ENCODE peak calls at places on chromosomes 5 and 9, in ten cellular contexts. One of them, this sample, is unnamed.
A peak's percentile ranks its signal among the peaks of the same experiment; 100 is the strongest.

GRCh38 chr9:114204265-114204664 is 48.9 kb downstream of the COL27A1 start:
- DNase-seq in IMR-90: no peak
- DNase-seq in fibroblast of lung: no peak
- DNase-seq in colonic mucosa: no peak
- DNase-seq in neuronal stem cell: no peak
- DNase-seq in endothelial cell of umbilical vein: no peak
- DNase-seq in mesendoderm: no peak
- DNase-seq in mammary epithelial cell: no peak
- DNase-seq in PC-3: no peak
- DNase-seq in GM23248: no peak
- DNase-seq in this sample: no peak

GRCh38 chr9:124800306-124801259 is 23.6 kb downstream of the OLFML2A start:
- DNase-seq in fibroblast of lung: peak; percentile 61
- DNase-seq in PC-3: no peak
- DNase-seq in colonic mucosa: no peak
- DNase-seq in GM23248: peak; percentile 56
- DNase-seq in neuronal stem cell: no peak
- DNase-seq in mammary epithelial cell: no peak
- DNase-seq in endothelial cell of umbilical vein: peak; percentile 63
- DNase-seq in mesendoderm: no peak
- DNase-seq in IMR-90: peak; percentile 47
- DNase-seq in this sample: no peak

GRCh38 chr5:176597417-176598389 is 12.3 kb downstream of the GPRIN1 start:
- DNase-seq in fibroblast of lung: no peak
- DNase-seq in neuronal stem cell: no peak
- DNase-seq in GM23248: no peak
- DNase-seq in mesendoderm: peak; percentile 53
- DNase-seq in mammary epithelial cell: no peak
- DNase-seq in PC-3: no peak
- DNase-seq in IMR-90: no peak
- DNase-seq in colonic mucosa: no peak
- DNase-seq in endothelial cell of umbilical vein: no peak
- DNase-seq in this sample: no peak

GRCh38 chr9:20351715-20352114 is 270.6 kb downstream of the MLLT3 start:
- DNase-seq in neuronal stem cell: no peak
- DNase-seq in IMR-90: no peak
- DNase-seq in fibroblast of lung: no peak
- DNase-seq in PC-3: no peak
- DNase-seq in endothelial cell of umbilical vein: no peak
- DNase-seq in GM23248: no peak
- DNase-seq in mammary epithelial cell: no peak
- DNase-seq in mesendoderm: no peak
- DNase-seq in colonic mucosa: no peak
- DNase-seq in this sample: no peak

GRCh38 chr9:93258818-93259489 is 75.0 kb downstream of the WNK2 start:
- DNase-seq in GM23248: no peak
- DNase-seq in PC-3: no peak
- DNase-seq in mesendoderm: no peak
- DNase-seq in mammary epithelial cell: no peak
- DNase-seq in endothelial cell of umbilical vein: no peak
- DNase-seq in fibroblast of lung: no peak
- DNase-seq in colonic mucosa: peak; percentile 16
- DNase-seq in IMR-90: no peak
- DNase-seq in neuronal stem cell: no peak
- DNase-seq in this sample: no peak

GRCh38 chr5:63055421-63055820 is 476.8 kb downstream of the LRRC70 start:
- DNase-seq in fibroblast of lung: no peak
- DNase-seq in GM23248: no peak
- DNase-seq in mesendoderm: peak; percentile 64
- DNase-seq in PC-3: peak; percentile 65
- DNase-seq in neuronal stem cell: peak; percentile 21
- DNase-seq in mammary epithelial cell: no peak
- DNase-seq in endothelial cell of umbilical vein: no peak
- DNase-seq in IMR-90: no peak
- DNase-seq in colonic mucosa: no peak
- DNase-seq in this sample: no peak

GRCh38 chr5:5342784-5343183 is 79.7 kb upstream of the ICE1 start:
- DNase-seq in mammary epithelial cell: peak; percentile 12
- DNase-seq in endothelial cell of umbilical vein: no peak
- DNase-seq in mesendoderm: no peak
- DNase-seq in PC-3: peak; percentile 59
- DNase-seq in GM23248: peak; percentile 75
- DNase-seq in neuronal stem cell: no peak
- DNase-seq in colonic mucosa: no peak
- DNase-seq in IMR-90: peak; percentile 13
- DNase-seq in fibroblast of lung: peak; percentile 36
- DNase-seq in this sample: no peak

GRCh38 chr5:171336486-171337206 is 27.6 kb downstream of the TLX3 start:
- DNase-seq in GM23248: peak; percentile 84
- DNase-seq in mammary epithelial cell: peak; percentile 54
- DNase-seq in mesendoderm: peak; percentile 59
- DNase-seq in IMR-90: peak; percentile 64
- DNase-seq in PC-3: peak; percentile 74
- DNase-seq in fibroblast of lung: peak; percentile 73
- DNase-seq in endothelial cell of umbilical vein: peak; percentile 73
- DNase-seq in neuronal stem cell: no peak
- DNase-seq in colonic mucosa: no peak
- DNase-seq in this sample: peak; percentile 88

GRCh38 chr9:108049026-108049591 is 559.5 kb upstream of the KLF4 start:
- DNase-seq in fibroblast of lung: peak; percentile 97
- DNase-seq in IMR-90: peak; percentile 97
- DNase-seq in mesendoderm: peak; percentile 56
- DNase-seq in endothelial cell of umbilical vein: peak; percentile 73
- DNase-seq in PC-3: peak; percentile 94
- DNase-seq in neuronal stem cell: no peak
- DNase-seq in GM23248: peak; percentile 94
- DNase-seq in colonic mucosa: peak; percentile 38
- DNase-seq in mammary epithelial cell: peak; percentile 99
- DNase-seq in this sample: peak; percentile 92

GRCh38 chr5:149060325-149060724 is 2.5 kb downstream of the SH3TC2 start:
- DNase-seq in mammary epithelial cell: peak; percentile 75
- DNase-seq in IMR-90: peak; percentile 79
- DNase-seq in mesendoderm: no peak
- DNase-seq in endothelial cell of umbilical vein: peak; percentile 71
- DNase-seq in fibroblast of lung: no peak
- DNase-seq in PC-3: peak; percentile 96
- DNase-seq in GM23248: peak; percentile 54
- DNase-seq in neuronal stem cell: no peak
- DNase-seq in colonic mucosa: peak; percentile 63
- DNase-seq in this sample: peak; percentile 41

GRCh38 chr9:93209576-93210323 is 25.8 kb downstream of the WNK2 start:
- DNase-seq in mesendoderm: no peak
- DNase-seq in IMR-90: no peak
- DNase-seq in PC-3: no peak
- DNase-seq in endothelial cell of umbilical vein: no peak
- DNase-seq in neuronal stem cell: no peak
- DNase-seq in mammary epithelial cell: no peak
- DNase-seq in colonic mucosa: no peak
- DNase-seq in fibroblast of lung: no peak
- DNase-seq in GM23248: no peak
- DNase-seq in this sample: no peak

GRCh38 chr5:74034738-74035137 is 408.7 kb downstream of the ARHGEF28 start:
- DNase-seq in PC-3: peak; percentile 71
- DNase-seq in GM23248: peak; percentile 97
- DNase-seq in colonic mucosa: no peak
- DNase-seq in neuronal stem cell: no peak
- DNase-seq in mesendoderm: no peak
- DNase-seq in IMR-90: peak; percentile 88
- DNase-seq in mammary epithelial cell: peak; percentile 95
- DNase-seq in endothelial cell of umbilical vein: no peak
- DNase-seq in fibroblast of lung: peak; percentile 32
- DNase-seq in this sample: peak; percentile 69

GRCh38 chr9:137670391-137671195 is 51.8 kb downstream of the EHMT1 start:
- DNase-seq in fibroblast of lung: no peak
- DNase-seq in IMR-90: no peak
- DNase-seq in PC-3: no peak
- DNase-seq in endothelial cell of umbilical vein: no peak
- DNase-seq in mesendoderm: peak; percentile 60
- DNase-seq in neuronal stem cell: peak; percentile 56
- DNase-seq in mammary epithelial cell: peak; percentile 29
- DNase-seq in GM23248: peak; percentile 60
- DNase-seq in colonic mucosa: peak; percentile 57
- DNase-seq in this sample: no peak

GRCh38 chr9:123828449-123828848 is 101.5 kb downstream of the DENND1A start:
- DNase-seq in IMR-90: no peak
- DNase-seq in mammary epithelial cell: no peak
- DNase-seq in PC-3: no peak
- DNase-seq in colonic mucosa: no peak
- DNase-seq in mesendoderm: no peak
- DNase-seq in GM23248: peak; percentile 6
- DNase-seq in endothelial cell of umbilical vein: no peak
- DNase-seq in fibroblast of lung: peak; percentile 16
- DNase-seq in neuronal stem cell: no peak
- DNase-seq in this sample: no peak

GRCh38 chr5:32501623-32502022 is 57.1 kb upstream of the ZFR start:
- DNase-seq in mammary epithelial cell: no peak
- DNase-seq in endothelial cell of umbilical vein: no peak
- DNase-seq in PC-3: no peak
- DNase-seq in neuronal stem cell: no peak
- DNase-seq in colonic mucosa: no peak
- DNase-seq in fibroblast of lung: no peak
- DNase-seq in GM23248: no peak
- DNase-seq in mesendoderm: peak; percentile 19
- DNase-seq in IMR-90: no peak
- DNase-seq in this sample: no peak

DNA sequence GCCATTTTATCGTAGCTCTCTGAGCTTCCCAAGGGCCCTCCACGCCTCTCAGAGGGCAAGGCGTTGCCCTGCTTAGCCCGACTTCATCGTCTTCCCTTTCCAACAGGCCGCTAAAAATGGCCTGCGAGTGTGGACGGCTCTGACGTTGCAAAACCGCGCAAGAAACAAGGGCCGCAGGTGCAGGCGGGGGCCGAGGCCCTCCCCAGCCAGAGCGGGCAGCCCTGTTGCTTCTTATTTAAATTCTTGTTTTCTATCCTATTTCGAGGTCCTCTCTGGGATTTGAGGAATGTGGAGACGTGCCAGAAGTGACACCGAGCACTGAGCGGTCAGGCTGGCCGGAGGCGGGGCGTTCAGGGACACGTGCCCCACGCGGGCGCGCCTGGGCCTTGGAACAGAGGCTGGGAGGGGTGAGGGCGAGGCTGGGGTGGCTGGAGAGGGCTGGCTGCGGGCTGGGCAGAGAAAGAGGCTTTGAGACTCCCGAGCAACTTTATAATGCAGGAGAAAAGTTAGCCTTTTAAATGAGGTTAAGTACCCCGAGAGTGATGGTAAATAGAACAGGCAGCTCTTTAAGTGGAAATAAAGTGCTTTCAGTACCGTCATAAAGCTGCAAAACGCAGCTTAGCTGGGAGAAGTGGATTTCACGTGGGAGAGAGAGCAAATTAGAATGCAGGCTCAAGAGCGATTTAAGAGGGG is 243.6 kb downstream of the AUH start:
- DNase-seq in fibroblast of lung: peak; percentile 95
- DNase-seq in colonic mucosa: peak; percentile 89
- DNase-seq in PC-3: no peak
- DNase-seq in mammary epithelial cell: no peak
- DNase-seq in neuronal stem cell: peak; percentile 24
- DNase-seq in mesendoderm: peak; percentile 86
- DNase-seq in endothelial cell of umbilical vein: peak; percentile 32
- DNase-seq in GM23248: peak; percentile 62
- DNase-seq in IMR-90: peak; percentile 82
- DNase-seq in this sample: peak; percentile 80
- H3K9ac ChIP-seq in fibroblast of lung: peak overlapping the region; percentile 51
- H3K9ac ChIP-seq in colonic mucosa: peak overlapping the region; percentile 36
- H3K9ac ChIP-seq in PC-3: no peak overlapping the region
- H3K9ac ChIP-seq in mammary epithelial cell: no peak overlapping the region
- H3K9ac ChIP-seq in neuronal stem cell: no peak overlapping the region
- H3K9ac ChIP-seq in mesendoderm: peak overlapping the region; percentile 47
- H3K9ac ChIP-seq in endothelial cell of umbilical vein: no peak overlapping the region
- H3K9ac ChIP-seq in GM23248: peak overlapping the region; percentile 63
- H3K9ac ChIP-seq in IMR-90: peak overlapping the region; percentile 84
- H3K9ac ChIP-seq in this sample: peak overlapping the region; percentile 91

DNA sequence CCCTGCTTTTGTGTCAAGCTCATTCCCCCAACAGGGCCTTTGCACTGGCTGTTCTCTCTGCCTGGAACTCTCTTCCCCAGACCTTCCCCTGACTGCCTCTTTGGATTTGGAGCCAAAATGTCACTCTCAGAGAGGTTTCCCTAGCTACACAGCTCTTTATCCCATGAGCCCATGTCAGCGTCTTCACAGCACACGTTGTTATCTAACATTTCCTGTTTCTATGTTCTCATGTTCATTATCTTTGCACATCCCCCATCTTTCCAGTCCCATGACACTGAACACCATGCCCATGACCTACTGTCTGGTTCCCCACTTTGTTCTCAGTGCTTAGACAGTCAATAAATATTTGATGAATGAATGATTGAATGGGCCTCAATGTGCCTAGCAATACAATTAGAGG is 26.3 kb upstream of the ARSI start:
- DNase-seq in IMR-90: no peak
- DNase-seq in endothelial cell of umbilical vein: no peak
- DNase-seq in colonic mucosa: no peak
- DNase-seq in mesendoderm: no peak
- DNase-seq in PC-3: no peak
- DNase-seq in GM23248: no peak
- DNase-seq in neuronal stem cell: no peak
- DNase-seq in fibroblast of lung: no peak
- DNase-seq in mammary epithelial cell: no peak
- DNase-seq in this sample: no peak
- H3K9ac ChIP-seq in IMR-90: no peak overlapping the region
- H3K9ac ChIP-seq in endothelial cell of umbilical vein: no peak overlapping the region
- H3K9ac ChIP-seq in colonic mucosa: no peak overlapping the region
- H3K9ac ChIP-seq in mesendoderm: no peak overlapping the region
- H3K9ac ChIP-seq in PC-3: no peak overlapping the region
- H3K9ac ChIP-seq in GM23248: no peak overlapping the region
- H3K9ac ChIP-seq in neuronal stem cell: no peak overlapping the region
- H3K9ac ChIP-seq in fibroblast of lung: no peak overlapping the region
- H3K9ac ChIP-seq in mammary epithelial cell: no peak overlapping the region
- H3K9ac ChIP-seq in this sample: no peak overlapping the region

GRCh38 chr5:160134332-160134731 is 15.1 kb upstream of the PWWP2A start:
- DNase-seq in IMR-90: no peak
- DNase-seq in mesendoderm: no peak
- DNase-seq in fibroblast of lung: no peak
- DNase-seq in mammary epithelial cell: no peak
- DNase-seq in PC-3: no peak
- DNase-seq in neuronal stem cell: no peak
- DNase-seq in GM23248: no peak
- DNase-seq in endothelial cell of umbilical vein: no peak
- DNase-seq in colonic mucosa: no peak
- DNase-seq in this sample: no peak
- H3K9ac ChIP-seq in IMR-90: no peak overlapping the region
- H3K9ac ChIP-seq in mesendoderm: no peak overlapping the region
- H3K9ac ChIP-seq in fibroblast of lung: no peak overlapping the region
- H3K9ac ChIP-seq in mammary epithelial cell: no peak overlapping the region
- H3K9ac ChIP-seq in PC-3: no peak overlapping the region
- H3K9ac ChIP-seq in neuronal stem cell: no peak overlapping the region
- H3K9ac ChIP-seq in GM23248: no peak overlapping the region
- H3K9ac ChIP-seq in endothelial cell of umbilical vein: no peak overlapping the region
- H3K9ac ChIP-seq in colonic mucosa: no peak overlapping the region
- H3K9ac ChIP-seq in this sample: peak overlapping the region; percentile 63

DNA sequence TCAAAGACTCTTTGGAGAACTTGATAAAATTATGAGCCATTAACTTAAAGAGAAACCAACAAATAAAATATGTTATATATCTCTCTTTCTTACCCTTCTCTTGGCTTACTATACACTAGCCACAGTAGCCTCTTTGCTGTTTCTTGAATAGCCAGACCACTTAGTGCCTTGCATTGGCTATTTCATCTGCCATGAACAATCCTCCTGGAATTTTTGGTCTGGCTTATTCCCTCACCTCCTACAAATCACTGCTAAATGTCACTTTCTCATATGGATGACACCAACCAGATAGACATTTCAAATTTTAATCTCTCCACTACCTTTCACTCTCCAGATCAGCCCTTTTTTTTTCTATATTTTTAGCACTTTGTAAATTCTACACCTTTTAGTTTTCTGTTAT is 1581.7 kb downstream of the EFNA5 start:
- DNase-seq in IMR-90: no peak
- DNase-seq in fibroblast of lung: no peak
- DNase-seq in colonic mucosa: no peak
- DNase-seq in mesendoderm: no peak
- DNase-seq in neuronal stem cell: no peak
- DNase-seq in PC-3: no peak
- DNase-seq in endothelial cell of umbilical vein: no peak
- DNase-seq in mammary epithelial cell: no peak
- DNase-seq in GM23248: no peak
- DNase-seq in this sample: no peak
- H3K9ac ChIP-seq in IMR-90: no peak overlapping the region
- H3K9ac ChIP-seq in fibroblast of lung: no peak overlapping the region
- H3K9ac ChIP-seq in colonic mucosa: no peak overlapping the region
- H3K9ac ChIP-seq in mesendoderm: no peak overlapping the region
- H3K9ac ChIP-seq in neuronal stem cell: no peak overlapping the region
- H3K9ac ChIP-seq in PC-3: no peak overlapping the region
- H3K9ac ChIP-seq in endothelial cell of umbilical vein: no peak overlapping the region
- H3K9ac ChIP-seq in mammary epithelial cell: no peak overlapping the region
- H3K9ac ChIP-seq in GM23248: no peak overlapping the region
- H3K9ac ChIP-seq in this sample: no peak overlapping the region

This sample was measured in adipocyte.